ENCODE peak calls at places on chromosomes 13 and 19, in nine cellular contexts. One of them, this sample, is unnamed.

GRCh38 chr13:98041081-98041820 is 87.8 kb downstream of the IPO5 start:
- DNase-seq in aorta: no peak
- DNase-seq in heart left ventricle: no peak
- DNase-seq in cardiac muscle cell: no peak
- DNase-seq in right atrium auricular region: no peak
- DNase-seq in PC-9: no peak
- DNase-seq in upper lobe of left lung: no peak
- DNase-seq in Caco-2: no peak
- DNase-seq in CD8-positive, alpha-beta memory T cell: no peak
- DNase-seq in this sample: peak; percentile 11

GRCh38 chr19:49415102-49415809 is 8.0 kb downstream of the PTH2 start:
- DNase-seq in PC-9: no peak
- DNase-seq in upper lobe of left lung: no peak
- DNase-seq in Caco-2: no peak
- DNase-seq in aorta: no peak
- DNase-seq in right atrium auricular region: no peak
- DNase-seq in heart left ventricle: no peak
- DNase-seq in CD8-positive, alpha-beta memory T cell: no peak
- DNase-seq in cardiac muscle cell: peak; percentile 86
- DNase-seq in this sample: no peak

GRCh38 chr13:20831933-20832332 is 58.2 kb upstream of the EEF1AKMT1 start:
- DNase-seq in right atrium auricular region: no peak
- DNase-seq in upper lobe of left lung: no peak
- DNase-seq in cardiac muscle cell: no peak
- DNase-seq in Caco-2: no peak
- DNase-seq in PC-9: no peak
- DNase-seq in aorta: no peak
- DNase-seq in heart left ventricle: no peak
- DNase-seq in CD8-positive, alpha-beta memory T cell: no peak
- DNase-seq in this sample: no peak

GRCh38 chr13:48733739-48734329 is 80.1 kb downstream of the CYSLTR2 start:
- DNase-seq in cardiac muscle cell: peak; percentile 25
- DNase-seq in PC-9: no peak
- DNase-seq in CD8-positive, alpha-beta memory T cell: no peak
- DNase-seq in Caco-2: no peak
- DNase-seq in right atrium auricular region: no peak
- DNase-seq in upper lobe of left lung: peak; percentile 34
- DNase-seq in heart left ventricle: no peak
- DNase-seq in aorta: no peak
- DNase-seq in this sample: no peak

GRCh38 chr13:79406597-79406908 is 498 bp upstream of the RBM26 start:
- DNase-seq in CD8-positive, alpha-beta memory T cell: no peak
- DNase-seq in cardiac muscle cell: no peak
- DNase-seq in upper lobe of left lung: no peak
- DNase-seq in heart left ventricle: no peak
- DNase-seq in aorta: no peak
- DNase-seq in right atrium auricular region: no peak
- DNase-seq in Caco-2: no peak
- DNase-seq in PC-9: no peak
- DNase-seq in this sample: no peak

GRCh38 chr13:68369739-68370138 is 1139.6 kb upstream of the PCDH9 start:
- DNase-seq in PC-9: no peak
- DNase-seq in cardiac muscle cell: no peak
- DNase-seq in heart left ventricle: no peak
- DNase-seq in Caco-2: no peak
- DNase-seq in CD8-positive, alpha-beta memory T cell: no peak
- DNase-seq in aorta: no peak
- DNase-seq in right atrium auricular region: no peak
- DNase-seq in upper lobe of left lung: no peak
- DNase-seq in this sample: no peak

GRCh38 chr13:106987435-106987800 is 419.5 kb upstream of the ARGLU1 start:
- DNase-seq in aorta: no peak
- DNase-seq in CD8-positive, alpha-beta memory T cell: no peak
- DNase-seq in upper lobe of left lung: no peak
- DNase-seq in Caco-2: no peak
- DNase-seq in cardiac muscle cell: peak; percentile 16
- DNase-seq in PC-9: no peak
- DNase-seq in right atrium auricular region: no peak
- DNase-seq in heart left ventricle: no peak
- DNase-seq in this sample: no peak

GRCh38 chr13:49444517-49445395 is 682 bp downstream of the SETDB2 start:
- DNase-seq in upper lobe of left lung: peak; percentile 59
- DNase-seq in cardiac muscle cell: peak; percentile 50
- DNase-seq in PC-9: peak; percentile 52
- DNase-seq in right atrium auricular region: peak; percentile 60
- DNase-seq in aorta: no peak
- DNase-seq in CD8-positive, alpha-beta memory T cell: peak; percentile 8
- DNase-seq in heart left ventricle: no peak
- DNase-seq in Caco-2: peak; percentile 24
- DNase-seq in this sample: peak; percentile 67

GRCh38 chr13:32581177-32581786 is 5.0 kb upstream of the PDS5B start:
- DNase-seq in Caco-2: peak; percentile 14
- DNase-seq in right atrium auricular region: no peak
- DNase-seq in cardiac muscle cell: peak; percentile 63
- DNase-seq in heart left ventricle: no peak
- DNase-seq in PC-9: no peak
- DNase-seq in upper lobe of left lung: no peak
- DNase-seq in aorta: no peak
- DNase-seq in CD8-positive, alpha-beta memory T cell: no peak
- DNase-seq in this sample: no peak

GRCh38 chr13:62357887-62358645 is 942.4 kb upstream of the PCDH20 start:
- DNase-seq in Caco-2: peak; percentile 76
- DNase-seq in PC-9: no peak
- DNase-seq in right atrium auricular region: no peak
- DNase-seq in CD8-positive, alpha-beta memory T cell: no peak
- DNase-seq in upper lobe of left lung: no peak
- DNase-seq in aorta: no peak
- DNase-seq in cardiac muscle cell: peak; percentile 56
- DNase-seq in heart left ventricle: no peak
- DNase-seq in this sample: peak; percentile 88

GRCh38 chr13:27772651-27773425 is 19.4 kb upstream of the GSX1 start:
- DNase-seq in upper lobe of left lung: no peak
- DNase-seq in CD8-positive, alpha-beta memory T cell: no peak
- DNase-seq in aorta: no peak
- DNase-seq in cardiac muscle cell: no peak
- DNase-seq in right atrium auricular region: no peak
- DNase-seq in Caco-2: no peak
- DNase-seq in heart left ventricle: no peak
- DNase-seq in PC-9: no peak
- DNase-seq in this sample: no peak

GRCh38 chr13:27775943-27776342 is 16.3 kb upstream of the GSX1 start:
- DNase-seq in Caco-2: no peak
- DNase-seq in PC-9: peak; percentile 48
- DNase-seq in CD8-positive, alpha-beta memory T cell: no peak
- DNase-seq in right atrium auricular region: no peak
- DNase-seq in heart left ventricle: no peak
- DNase-seq in cardiac muscle cell: no peak
- DNase-seq in aorta: no peak
- DNase-seq in upper lobe of left lung: no peak
- DNase-seq in this sample: peak; percentile 59

GRCh38 chr13:27774169-27774568 is 18.1 kb upstream of the GSX1 start:
- DNase-seq in cardiac muscle cell: no peak
- DNase-seq in right atrium auricular region: no peak
- DNase-seq in heart left ventricle: no peak
- DNase-seq in upper lobe of left lung: no peak
- DNase-seq in PC-9: no peak
- DNase-seq in CD8-positive, alpha-beta memory T cell: no peak
- DNase-seq in Caco-2: no peak
- DNase-seq in aorta: no peak
- DNase-seq in this sample: no peak

GRCh38 chr13:27770809-27771208 is 21.5 kb upstream of the GSX1 start:
- DNase-seq in cardiac muscle cell: peak; percentile 33
- DNase-seq in aorta: no peak
- DNase-seq in CD8-positive, alpha-beta memory T cell: no peak
- DNase-seq in Caco-2: peak; percentile 60
- DNase-seq in heart left ventricle: no peak
- DNase-seq in PC-9: no peak
- DNase-seq in upper lobe of left lung: no peak
- DNase-seq in right atrium auricular region: no peak
- DNase-seq in this sample: peak; percentile 76

GRCh38 chr13:27774651-27775050 is 17.6 kb upstream of the GSX1 start:
- DNase-seq in PC-9: no peak
- DNase-seq in upper lobe of left lung: no peak
- DNase-seq in Caco-2: no peak
- DNase-seq in CD8-positive, alpha-beta memory T cell: no peak
- DNase-seq in heart left ventricle: no peak
- DNase-seq in right atrium auricular region: no peak
- DNase-seq in cardiac muscle cell: no peak
- DNase-seq in aorta: no peak
- DNase-seq in this sample: no peak
- H3K4me3 ChIP-seq in PC-9: no peak overlapping the region
- H3K4me3 ChIP-seq in upper lobe of left lung: no peak overlapping the region
- H3K4me3 ChIP-seq in Caco-2: no peak overlapping the region
- H3K4me3 ChIP-seq in CD8-positive, alpha-beta memory T cell: no peak overlapping the region
- H3K4me3 ChIP-seq in heart left ventricle: no peak overlapping the region
- H3K4me3 ChIP-seq in right atrium auricular region: no peak overlapping the region
- H3K4me3 ChIP-seq in cardiac muscle cell: no peak overlapping the region
- H3K4me3 ChIP-seq in aorta: no peak overlapping the region
- H3K4me3 ChIP-seq in this sample: no peak overlapping the region

DNA sequence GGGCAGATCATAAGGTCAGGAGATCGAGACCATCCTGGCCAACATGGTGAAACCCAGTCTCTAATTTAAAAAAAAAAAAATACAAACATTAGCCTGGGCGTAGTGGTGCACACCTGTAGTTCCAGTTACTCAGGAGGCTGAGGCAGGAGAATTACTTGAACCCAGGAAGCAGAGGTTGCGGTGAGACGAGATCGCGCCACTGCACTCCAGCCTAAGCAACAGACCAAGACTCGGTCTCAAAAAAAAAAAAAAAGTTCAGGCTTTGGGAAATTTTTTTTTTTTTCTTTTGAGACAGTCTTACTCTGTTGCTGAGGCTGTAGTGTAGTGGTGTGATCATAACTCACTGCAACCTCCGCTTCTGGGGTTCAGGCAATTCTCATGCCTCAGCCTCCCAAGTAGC is 14.7 kb downstream of the LSM14A start:
- DNase-seq in PC-9: no peak
- DNase-seq in cardiac muscle cell: no peak
- DNase-seq in upper lobe of left lung: no peak
- DNase-seq in Caco-2: no peak
- DNase-seq in heart left ventricle: no peak
- DNase-seq in CD8-positive, alpha-beta memory T cell: no peak
- DNase-seq in aorta: no peak
- DNase-seq in right atrium auricular region: no peak
- DNase-seq in this sample: no peak
- H3K4me1 ChIP-seq in PC-9: peaks cover 11% of the 10 kb centered on the region
- H3K4me1 ChIP-seq in cardiac muscle cell: peaks cover 22% of the 10 kb centered on the region
- H3K4me1 ChIP-seq in upper lobe of left lung: peaks cover 49% of the 10 kb centered on the region
- H3K4me1 ChIP-seq in Caco-2: peaks cover 14% of the 10 kb centered on the region
- H3K4me1 ChIP-seq in heart left ventricle: peaks cover 84% of the 10 kb centered on the region
- H3K4me1 ChIP-seq in CD8-positive, alpha-beta memory T cell: peaks cover 89% of the 10 kb centered on the region
- H3K4me1 ChIP-seq in aorta: no peaks in the 10 kb centered on the region
- H3K4me1 ChIP-seq in right atrium auricular region: peaks cover 84% of the 10 kb centered on the region
- H3K4me1 ChIP-seq in this sample: peaks cover 9% of the 10 kb centered on the region

DNA sequence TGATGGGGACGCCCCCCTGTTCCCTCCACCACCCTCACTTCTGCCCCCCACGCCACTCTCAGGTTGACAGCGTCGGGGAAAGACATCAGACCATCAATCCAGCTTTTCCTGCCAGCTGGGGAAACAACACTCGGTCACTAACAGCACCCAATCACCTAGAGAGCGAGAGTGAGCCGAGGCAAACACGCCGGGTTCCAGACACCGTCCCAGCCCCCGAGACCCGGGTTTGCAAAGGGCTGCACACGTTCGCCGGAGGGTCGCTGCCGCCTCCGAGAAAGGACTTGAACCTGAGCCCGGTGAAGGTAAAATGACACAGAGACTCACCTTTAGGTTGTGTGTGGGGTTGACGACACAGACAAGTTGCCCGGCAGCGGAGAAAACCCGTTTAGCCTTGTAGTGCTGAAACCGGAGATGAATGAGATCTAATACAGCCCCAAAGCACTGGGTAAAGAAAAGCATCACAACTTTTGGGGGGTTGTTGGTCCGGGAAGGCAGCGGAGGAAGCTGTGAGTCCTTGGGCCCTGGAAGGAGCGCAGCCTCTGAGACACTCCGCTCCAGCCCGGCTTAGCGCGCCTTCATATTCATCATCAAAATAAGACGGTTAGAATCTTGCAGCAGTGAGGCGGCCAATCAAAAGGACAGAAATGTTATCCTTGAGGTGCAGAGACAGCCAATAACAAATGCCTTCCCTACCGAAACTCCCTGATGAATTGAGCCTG is at the start of gene SIAH3:
- DNase-seq in CD8-positive, alpha-beta memory T cell: no peak
- DNase-seq in heart left ventricle: no peak
- DNase-seq in upper lobe of left lung: no peak
- DNase-seq in aorta: no peak
- DNase-seq in Caco-2: no peak
- DNase-seq in cardiac muscle cell: peak; percentile 28
- DNase-seq in PC-9: no peak
- DNase-seq in right atrium auricular region: no peak
- DNase-seq in this sample: peak; percentile 74
- H3K4me3 ChIP-seq in CD8-positive, alpha-beta memory T cell: peak within 1 kb of the TSS; percentile 65
- H3K4me3 ChIP-seq in heart left ventricle: peak within 1 kb of the TSS; percentile 34
- H3K4me3 ChIP-seq in upper lobe of left lung: no peak within 1 kb of the TSS
- H3K4me3 ChIP-seq in aorta: no peak within 1 kb of the TSS
- H3K4me3 ChIP-seq in Caco-2: no peak within 1 kb of the TSS
- H3K4me3 ChIP-seq in cardiac muscle cell: peak within 1 kb of the TSS; percentile 44
- H3K4me3 ChIP-seq in PC-9: no peak within 1 kb of the TSS
- H3K4me3 ChIP-seq in right atrium auricular region: peak within 1 kb of the TSS; percentile 39
- H3K4me3 ChIP-seq in this sample: peak within 1 kb of the TSS; percentile 68

GRCh38 chr19:1843116-1843515 is 5.2 kb downstream of the REXO1 start:
- DNase-seq in CD8-positive, alpha-beta memory T cell: no peak
- DNase-seq in cardiac muscle cell: no peak
- DNase-seq in aorta: no peak
- DNase-seq in right atrium auricular region: no peak
- DNase-seq in PC-9: no peak
- DNase-seq in upper lobe of left lung: no peak
- DNase-seq in heart left ventricle: no peak
- DNase-seq in Caco-2: no peak
- DNase-seq in this sample: no peak
- H3K4me1 ChIP-seq in CD8-positive, alpha-beta memory T cell: peaks cover 52% of the 10 kb centered on the region
- H3K4me1 ChIP-seq in cardiac muscle cell: peaks cover 12% of the 10 kb centered on the region
- H3K4me1 ChIP-seq in aorta: peaks cover 3% of the 10 kb centered on the region
- H3K4me1 ChIP-seq in right atrium auricular region: peaks cover 84% of the 10 kb centered on the region
- H3K4me1 ChIP-seq in PC-9: peaks cover 11% of the 10 kb centered on the region
- H3K4me1 ChIP-seq in upper lobe of left lung: peaks cover 67% of the 10 kb centered on the region
- H3K4me1 ChIP-seq in heart left ventricle: peaks cover 81% of the 10 kb centered on the region
- H3K4me1 ChIP-seq in Caco-2: peaks cover 4% of the 10 kb centered on the region
- H3K4me1 ChIP-seq in this sample: peaks cover 3% of the 10 kb centered on the region

GRCh38 chr19:39533003-39533512 is 406 bp upstream of the EID2B start:
- DNase-seq in heart left ventricle: no peak
- DNase-seq in cardiac muscle cell: no peak
- DNase-seq in Caco-2: no peak
- DNase-seq in CD8-positive, alpha-beta memory T cell: no peak
- DNase-seq in upper lobe of left lung: no peak
- DNase-seq in PC-9: no peak
- DNase-seq in aorta: no peak
- DNase-seq in right atrium auricular region: no peak
- DNase-seq in this sample: no peak
- H3K4me3 ChIP-seq in heart left ventricle: peak overlapping the region; percentile 78
- H3K4me3 ChIP-seq in cardiac muscle cell: no peak overlapping the region
- H3K4me3 ChIP-seq in Caco-2: no peak overlapping the region
- H3K4me3 ChIP-seq in CD8-positive, alpha-beta memory T cell: peak overlapping the region; percentile 95
- H3K4me3 ChIP-seq in upper lobe of left lung: no peak overlapping the region
- H3K4me3 ChIP-seq in PC-9: peak overlapping the region; percentile 91
- H3K4me3 ChIP-seq in aorta: no peak overlapping the region
- H3K4me3 ChIP-seq in right atrium auricular region: peak overlapping the region; percentile 96
- H3K4me3 ChIP-seq in this sample: no peak overlapping the region

This sample was measured in endodermal cell.